ENCODE peak calls at places on chromosomes 2 and 18, in eight cellular contexts. E is COR-L47, T is endothelial cell of umbilical vein, X is ovary, I is MCF 10A, R is NCI-H2081, W is fibroblast of the aortic adventitia, G is posterior cingulate gyrus. Y is an unnamed sample.

GRCh38 chr2:151637284-151637781 is 96.9 kb downstream of the NEB start:
- DNase-seq in E (no peak), T (no peak), X (no peak), I (no peak), R (no peak), W (no peak), G (no peak), Y (no peak)

GRCh38 chr2:10486601-10487079 is 38.5 kb upstream of the ODC1 start:
- DNase-seq in E (peak; percentile 53), T (no peak), X (no peak), I (no peak), R (peak; percentile 32), W (no peak), G (no peak), Y (no peak)

GRCh38 chr2:208189782-208190181 is at the start of gene C2orf80:
- DNase-seq in E (no peak), T (no peak), X (no peak), I (no peak), R (no peak), W (no peak), G (peak; percentile 42), Y (no peak)

GRCh38 chr2:25068193-25068592 is 26.3 kb downstream of the EFR3B start:
- DNase-seq in E (no peak), T (no peak), X (no peak), I (no peak), R (no peak), W (no peak), G (no peak), Y (no peak)

GRCh38 chr18:55375930-55376329 is 212.1 kb downstream of the TCF4 start:
- DNase-seq in E (no peak), T (no peak), X (no peak), I (no peak), R (no peak), W (no peak), G (no peak), Y (no peak)

GRCh38 chr2:239392072-239392357 is 8.8 kb downstream of the HDAC4 start:
- DNase-seq in E (no peak), T (no peak), X (no peak), I (no peak), R (no peak), W (no peak), G (no peak), Y (no peak)

GRCh38 chr2:96553176-96553956 is 16.8 kb downstream of the ARID5A start:
- DNase-seq in E (no peak), T (no peak), X (no peak), I (no peak), R (no peak), W (no peak), G (no peak), Y (no peak)

GRCh38 chr2:26246818-26247217 is 2.1 kb downstream of the HADHB start:
- DNase-seq in E (no peak), T (no peak), X (no peak), I (peak; percentile 83), R (no peak), W (peak; percentile 52), G (no peak), Y (peak; percentile 41)

GRCh38 chr2:109144721-109145120 is 15.7 kb downstream of the SH3RF3 start:
- DNase-seq in E (no peak), T (no peak), X (no peak), I (no peak), R (no peak), W (no peak), G (no peak), Y (no peak)

GRCh38 chr2:162840598-162841246 is 2.2 kb upstream of the KCNH7 start:
- DNase-seq in E (no peak), T (peak; percentile 62), X (peak; percentile 20), I (peak; percentile 77), R (no peak), W (peak; percentile 49), G (peak; percentile 17), Y (peak; percentile 71)

GRCh38 chr2:82790277-82791021 is 1668.6 kb downstream of the SUCLG1 start:
- DNase-seq in E (no peak), T (no peak), X (no peak), I (peak; percentile 35), R (no peak), W (peak; percentile 32), G (no peak), Y (peak; percentile 85)

GRCh38 chr2:138010890-138011289 is 46.6 kb downstream of the HNMT start:
- DNase-seq in E (no peak), T (no peak), X (no peak), I (no peak), R (no peak), W (no peak), G (no peak), Y (no peak)

GRCh38 chr2:228247335-228247734 is 65.8 kb upstream of the SPHKAP start:
- DNase-seq in E (no peak), T (no peak), X (no peak), I (no peak), R (no peak), W (no peak), G (no peak), Y (no peak)

GRCh38 chr2:148932536-148932935 is 57.5 kb downstream of the KIF5C start:
- DNase-seq in E (no peak), T (no peak), X (no peak), I (no peak), R (no peak), W (no peak), G (no peak), Y (no peak)

GRCh38 chr2:609520-610280 is 67.5 kb downstream of the TMEM18 start:
- DNase-seq in E (no peak), T (no peak), X (no peak), I (no peak), R (no peak), W (no peak), G (no peak), Y (no peak)

GRCh38 chr2:113157108-113157896 is 16.5 kb upstream of the PSD4 start:
- DNase-seq in E (peak; percentile 80), T (no peak), X (no peak), I (peak; percentile 56), R (peak; percentile 59), W (no peak), G (no peak), Y (no peak)

GRCh38 chr18:55007582-55007981 is 48.3 kb upstream of the CCDC68 start:
- DNase-seq in E (no peak), T (no peak), X (no peak), I (no peak), R (no peak), W (no peak), G (no peak), Y (no peak)

GRCh38 chr2:239581352-239581901 is 180.6 kb upstream of the HDAC4 start:
- DNase-seq in E (no peak), T (no peak), X (no peak), I (no peak), R (no peak), W (no peak), G (no peak), Y (no peak)

GRCh38 chr2:120228503-120228902 is 5.3 kb upstream of the TMEM185B start:
- DNase-seq in E (no peak), T (no peak), X (no peak), I (no peak), R (no peak), W (no peak), G (no peak), Y (peak; percentile 26)

GRCh38 chr2:173903611-173904394 is 61.4 kb downstream of the SP3 start:
- DNase-seq in E (no peak), T (no peak), X (no peak), I (no peak), R (no peak), W (peak; percentile 84), G (no peak), Y (peak; percentile 50)

GRCh38 chr2:218671654-218672566 is at the start of the genes RNF25 and STK36:
- DNase-seq in E (peak; percentile 87), T (peak; percentile 82), X (peak; percentile 85), I (peak; percentile 66), R (peak; percentile 86), W (peak; percentile 91), G (peak; percentile 91), Y (peak; percentile 93)

GRCh38 chr2:29920130-29920577 is 1.2 kb downstream of the ALK start:
- DNase-seq in E (no peak), T (peak; percentile 14), X (peak; percentile 33), I (no peak), R (no peak), W (peak; percentile 16), G (peak; percentile 49), Y (peak; percentile 28)

Y was measured in cardiac fibroblast.